ENCODE peak calls at places on chromosomes 1 and 21, in four cellular contexts. G, L, F and O are unnamed samples.
A peak's percentile ranks its signal among the peaks of the same experiment; 100 is the strongest.

GRCh38 chr1:48061162-48062136 is 64.3 kb upstream of the TRABD2B start:
- DNase-seq in F (peak; percentile 52), G (no peak), L (peak; percentile 55), O (no peak)

GRCh38 chr1:25727026-25727818 is 72.8 kb upstream of the SELENON start:
- DNase-seq in G (no peak), F (no peak), L (no peak), O (no peak)

GRCh38 chr1:198238121-198238520 is 81.3 kb downstream of the NEK7 start:
- DNase-seq in F (no peak), G (peak; percentile 23), L (peak; percentile 40), O (no peak)

GRCh38 chr1:201719812-201720521 is 109.0 kb upstream of the IPO9 start:
- DNase-seq in F (peak; percentile 50), L (peak; percentile 65), G (no peak), O (peak; percentile 63)

GRCh38 chr1:32622806-32623694 is 27.3 kb downstream of the ZBTB8OS start:
- DNase-seq in L (no peak), G (no peak), F (no peak), O (no peak)

GRCh38 chr21:43658094-43658725 is 1.1 kb downstream of the HSF2BP start:
- DNase-seq in L (no peak), G (peak; percentile 18), F (no peak), O (peak; percentile 21)

GRCh38 chr1:205680073-205680851 is at the start of gene SLC45A3:
- DNase-seq in G (peak; percentile 43), F (peak; percentile 29), L (peak; percentile 27), O (peak; percentile 78)

GRCh38 chr1:235758931-235759330 is 107.8 kb downstream of the LYST start:
- DNase-seq in F (peak; percentile 45), L (no peak), G (no peak), O (no peak)

GRCh38 chr1:197471248-197472035 is 203.4 kb downstream of the CRB1 start:
- DNase-seq in F (no peak), G (no peak), L (no peak), O (peak; percentile 35)

GRCh38 chr1:161723459-161724149 is 2.3 kb downstream of the FCRLB start:
- DNase-seq in L (no peak), G (no peak), F (no peak), O (no peak)

GRCh38 chr21:41411449-41412089 is 14.5 kb upstream of the MX1 start:
- DNase-seq in L (peak; percentile 38), F (no peak), G (no peak), O (no peak)

DNA sequence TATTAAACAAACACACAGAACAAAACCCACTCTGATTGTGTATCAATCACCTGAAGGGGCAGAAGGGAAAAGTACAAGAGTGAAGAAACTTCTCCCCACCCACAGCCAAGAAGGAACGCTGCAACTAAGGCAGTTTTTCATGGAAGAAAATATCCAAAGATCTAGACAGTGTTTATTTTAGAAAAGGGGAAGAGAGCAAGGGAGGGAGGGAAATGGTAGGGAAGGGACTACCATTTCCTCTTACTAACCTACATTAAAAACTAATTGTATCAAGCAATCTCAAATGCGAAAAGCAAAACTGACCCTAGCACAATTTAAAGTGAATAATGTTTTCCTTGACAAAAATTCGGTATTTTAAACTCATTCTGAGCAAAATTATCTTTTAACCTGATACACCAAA is 3.5 kb downstream of the NRIP1 start:
- DNase-seq in L (no peak), G (no peak), F (no peak), O (no peak)
- H3K4me1 ChIP-seq in L (peaks cover 63% of the 10 kb centered on the region), G (peaks cover 19% of the 10 kb centered on the region), F (peaks cover 70% of the 10 kb centered on the region), O (peaks cover 3% of the 10 kb centered on the region)

GRCh38 chr21:46187251-46187650 is 3.0 kb upstream of the SPATC1L start:
- DNase-seq in F (no peak), G (no peak), L (no peak), O (no peak)
- H3K27ac ChIP-seq in F (no peak overlapping the region), G (no peak overlapping the region), L (no peak overlapping the region), O (no peak overlapping the region)

GRCh38 chr1:229227298-229227919 is 43.5 kb upstream of the RAB4A start:
- DNase-seq in L (peak; percentile 82), G (peak; percentile 78), F (peak; percentile 82), O (peak; percentile 92)
- H3K4me1 ChIP-seq in L (peaks cover 62% of the 10 kb centered on the region), G (peaks cover 16% of the 10 kb centered on the region), F (peaks cover 36% of the 10 kb centered on the region), O (peaks cover 10% of the 10 kb centered on the region)

GRCh38 chr21:34073749-34074282 is 438 bp downstream of the MRPS6 start:
- DNase-seq in L (no peak), F (peak; percentile 21), G (no peak), O (no peak)
- H3K27ac ChIP-seq in L (peak overlapping the region; percentile 90), F (no peak overlapping the region), G (peak overlapping the region; percentile 84), O (peak overlapping the region; percentile 99)

GRCh38 chr1:230107941-230108340 is 40.9 kb downstream of the GALNT2 start:
- DNase-seq in L (no peak), F (no peak), G (no peak), O (no peak)

GRCh38 chr1:230103341-230104173 is 36.5 kb downstream of the GALNT2 start:
- DNase-seq in F (no peak), L (no peak), G (no peak), O (no peak)

GRCh38 chr1:230105245-230105753 is 38.3 kb downstream of the GALNT2 start:
- DNase-seq in F (no peak), G (no peak), L (no peak), O (no peak)

GRCh38 chr1:230104395-230105244 is 37.6 kb downstream of the GALNT2 start:
- DNase-seq in G (peak; percentile 96), L (peak; percentile 99), F (peak; percentile 100), O (peak; percentile 78)

GRCh38 chr1:230105754-230106625 is 39.0 kb downstream of the GALNT2 start:
- DNase-seq in F (peak; percentile 50), G (peak; percentile 54), L (peak; percentile 84), O (no peak)
- H3K4me1 ChIP-seq in F (peaks cover 63% of the 10 kb centered on the region), G (peaks cover 44% of the 10 kb centered on the region), L (peaks cover 76% of the 10 kb centered on the region), O (peaks cover 19% of the 10 kb centered on the region)

GRCh38 chr1:231625975-231626534 is 535 bp upstream of the DISC1 start:
- DNase-seq in F (no peak), L (no peak), G (no peak), O (no peak)

GRCh38 chr1:231629132-231629531 is 2.5 kb downstream of the DISC1 start:
- DNase-seq in L (peak; percentile 17), F (peak; percentile 46), G (no peak), O (peak; percentile 26)

GRCh38 chr1:231626951-231627614 is 493 bp downstream of the DISC1 start:
- DNase-seq in L (peak; percentile 68), G (peak; percentile 63), F (peak; percentile 73), O (peak; percentile 48)

GRCh38 chr1:231626535-231626950 is at the start of gene DISC1:
- DNase-seq in F (peak; percentile 92), G (peak; percentile 82), L (peak; percentile 89), O (peak; percentile 87)

DNA sequence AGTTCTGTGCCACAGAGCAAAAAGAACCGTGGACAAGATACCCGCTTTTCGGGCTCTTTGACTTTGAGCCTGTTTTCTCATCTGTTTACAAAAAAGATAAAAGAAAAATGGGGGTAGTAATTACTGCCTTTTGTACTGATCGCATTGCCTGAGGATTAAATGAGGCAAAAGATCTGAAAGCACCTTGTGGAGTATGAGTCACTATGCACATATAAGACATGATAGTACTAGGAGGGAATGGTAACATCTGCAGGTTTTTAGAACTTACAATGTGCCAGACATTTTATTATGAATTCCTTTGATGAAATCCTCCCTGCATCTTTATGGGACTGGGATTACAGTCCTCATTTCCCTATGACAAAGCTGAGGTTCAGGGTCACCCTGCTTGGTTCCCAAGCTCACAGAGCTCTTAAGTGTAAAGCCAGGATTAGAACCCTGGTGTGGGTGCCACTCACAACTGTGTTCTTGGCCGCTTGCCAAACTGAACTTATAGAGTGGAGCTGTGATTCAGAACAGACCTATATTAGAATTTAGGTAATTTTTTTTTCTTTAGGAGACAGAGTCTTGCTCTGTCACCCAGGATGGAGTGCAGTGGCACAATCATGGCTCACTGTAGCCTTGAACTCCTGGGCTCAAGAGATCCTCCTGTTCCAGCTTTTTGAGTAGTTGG is 1.8 kb downstream of the DISC1 start:
- DNase-seq in F (no peak), L (no peak), G (no peak), O (no peak)
- H3K27ac ChIP-seq in F (no peak overlapping the region), L (no peak overlapping the region), G (no peak overlapping the region), O (peak overlapping the region; percentile 86)

DNA sequence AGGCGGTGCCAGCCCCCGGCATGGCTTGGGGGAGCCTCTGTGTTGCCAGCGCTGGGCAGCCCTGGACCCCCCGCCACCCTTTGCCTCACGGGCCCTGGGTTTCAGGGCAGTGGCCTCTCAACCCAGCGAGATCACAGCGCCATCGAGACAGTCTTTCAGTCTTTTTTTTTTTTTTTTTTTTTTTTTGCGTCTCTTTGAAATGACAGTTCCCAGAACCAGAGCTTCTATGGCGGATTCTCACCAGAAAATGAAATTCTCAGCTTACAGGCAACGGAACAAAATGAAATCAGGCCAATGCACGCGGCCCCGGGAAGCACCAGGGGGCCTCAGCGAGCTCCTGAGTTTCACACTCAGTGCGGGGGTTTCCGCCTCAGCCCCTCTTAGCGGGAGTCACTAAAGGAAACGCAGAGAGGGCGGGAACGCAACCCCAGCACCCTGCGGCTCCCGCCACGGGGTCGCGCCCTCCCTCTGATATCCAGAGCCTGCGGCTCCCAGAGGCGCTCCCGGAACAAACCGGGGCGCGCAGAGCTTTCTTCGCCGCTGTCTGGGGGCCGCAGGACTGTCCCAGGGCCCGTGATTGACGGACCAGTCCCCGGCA is 8.0 kb upstream of the COL6A1 start:
- DNase-seq in G (peak; percentile 61), F (peak; percentile 81), L (peak; percentile 72), O (peak; percentile 89)
- H3K4me1 ChIP-seq in G (no peaks in the 10 kb centered on the region), F (peaks cover 33% of the 10 kb centered on the region), L (peaks cover 31% of the 10 kb centered on the region), O (peaks cover 37% of the 10 kb centered on the region)